ENCODE peak calls at places on chromosomes 7 and 10, in seven cellular contexts. Z is left ventricle myocardium inferior, U is mammary epithelial cell, G is heart right ventricle, N is breast epithelium, F is right atrium auricular region, H is ovary. B is an unnamed sample. For H3K9me3, the result is how much of the 10 kb centered on the place peaks cover.

GRCh38 chr7:142964502-142965246 is 2.5 kb upstream of the KEL start:
- DNase-seq in Z (no peak), U (no peak), G (no peak), N (no peak), F (no peak), H (no peak), B (no peak)

GRCh38 chr10:100747826-100748231 is 2.4 kb downstream of the PAX2 start:
- DNase-seq in Z (no peak), U (no peak), G (no peak), N (no peak), F (no peak), H (no peak), B (no peak)

GRCh38 chr10:62045765-62046521 is 144.4 kb downstream of the ARID5B start:
- DNase-seq in Z (no peak), U (no peak), G (peak), N (no peak), F (no peak), H (no peak), B (no peak)

GRCh38 chr10:119368991-119369869 is 161.9 kb downstream of the GRK5 start:
- DNase-seq in Z (no peak), U (no peak), G (no peak), N (no peak), F (no peak), H (no peak), B (no peak)

GRCh38 chr7:6614941-6615737 is at the start of gene ZNF853:
- DNase-seq in Z (no peak), U (no peak), G (no peak), N (no peak), F (no peak), H (peak), B (no peak)

GRCh38 chr10:123797813-123798212 is 93.8 kb downstream of the CPXM2 start:
- DNase-seq in Z (no peak), U (no peak), G (no peak), N (no peak), F (peak), H (no peak), B (no peak)

GRCh38 chr10:113958631-113959382 is 84.9 kb upstream of the ADRB1 start:
- DNase-seq in Z (no peak), U (peak), G (peak), N (peak), F (peak), H (no peak), B (no peak)

GRCh38 chr10:614772-615582 is 74.5 kb downstream of the DIP2C start:
- DNase-seq in Z (no peak), U (no peak), G (no peak), N (peak), F (no peak), H (no peak), B (no peak)

GRCh38 chr7:33410266-33410665 is 280.9 kb downstream of the BBS9 start:
- DNase-seq in Z (no peak), U (peak), G (no peak), N (no peak), F (no peak), H (no peak), B (no peak)

GRCh38 chr7:22885824-22886255 is 63.2 kb upstream of the TOMM7 start:
- DNase-seq in Z (no peak), U (no peak), G (no peak), N (no peak), F (no peak), H (no peak), B (no peak)

GRCh38 chr7:22008011-22008410 is 62.3 kb upstream of the CDCA7L start:
- DNase-seq in Z (no peak), U (no peak), G (no peak), N (no peak), F (no peak), H (no peak), B (no peak)

GRCh38 chr10:91034042-91034441 is 113.2 kb upstream of the ANKRD1 start:
- DNase-seq in Z (no peak), U (no peak), G (no peak), N (no peak), F (no peak), H (no peak), B (no peak)

GRCh38 chr10:91034494-91035157 is 113.7 kb upstream of the ANKRD1 start:
- DNase-seq in Z (peak), U (no peak), G (peak), N (peak), F (peak), H (peak), B (peak)

GRCh38 chr10:91033536-91033935 is 112.6 kb upstream of the ANKRD1 start:
- DNase-seq in Z (no peak), U (no peak), G (no peak), N (no peak), F (no peak), H (no peak), B (no peak)

GRCh38 chr10:91035650-91036292 is 114.9 kb upstream of the ANKRD1 start:
- DNase-seq in Z (no peak), U (no peak), G (no peak), N (no peak), F (no peak), H (no peak), B (no peak)

GRCh38 chr10:91032614-91033248 is 111.8 kb upstream of the ANKRD1 start:
- DNase-seq in Z (no peak), U (no peak), G (peak), N (no peak), F (peak), H (no peak), B (peak)
- H3K4me3 ChIP-seq in Z (no peak), U (no peak), G (no peak), N (no peak), F (no peak), H (no peak), B (no peak)

GRCh38 chr7:57415730-57416129 is 34.2 kb upstream of the ZNF716 start:
- DNase-seq in Z (no peak), U (no peak), G (no peak), N (no peak), F (no peak), H (no peak), B (no peak)
- H3K9me3 ChIP-seq in Z (under half), U (under half), G (under half), N (half or more), F (under half), H (under half), B (under half)

DNA sequence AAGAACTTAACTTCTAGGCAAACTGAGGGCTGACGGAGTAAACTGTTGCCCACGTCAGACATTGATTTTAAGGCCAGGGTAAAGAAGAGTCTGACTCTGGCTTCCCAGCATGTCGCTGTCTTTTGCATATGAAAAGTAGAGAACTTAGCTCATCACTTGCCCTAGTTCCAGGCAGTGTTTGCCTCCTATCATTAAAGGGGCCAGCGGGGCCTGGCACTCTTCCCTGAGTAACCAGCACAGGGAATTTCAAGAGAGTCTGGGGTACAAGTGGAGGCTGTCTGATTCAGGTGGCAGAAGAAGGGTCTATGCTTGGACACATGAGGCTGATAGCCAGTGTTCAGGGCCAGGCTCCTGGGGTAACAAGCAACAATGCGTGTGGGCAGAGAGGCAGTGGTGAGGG is 4.8 kb downstream of the DENND2A start:
- DNase-seq in Z (no peak), U (no peak), G (no peak), N (no peak), F (no peak), H (peak), B (no peak)
- H3K4me3 ChIP-seq in Z (peak), U (no peak), G (no peak), N (no peak), F (no peak), H (no peak), B (no peak)

DNA sequence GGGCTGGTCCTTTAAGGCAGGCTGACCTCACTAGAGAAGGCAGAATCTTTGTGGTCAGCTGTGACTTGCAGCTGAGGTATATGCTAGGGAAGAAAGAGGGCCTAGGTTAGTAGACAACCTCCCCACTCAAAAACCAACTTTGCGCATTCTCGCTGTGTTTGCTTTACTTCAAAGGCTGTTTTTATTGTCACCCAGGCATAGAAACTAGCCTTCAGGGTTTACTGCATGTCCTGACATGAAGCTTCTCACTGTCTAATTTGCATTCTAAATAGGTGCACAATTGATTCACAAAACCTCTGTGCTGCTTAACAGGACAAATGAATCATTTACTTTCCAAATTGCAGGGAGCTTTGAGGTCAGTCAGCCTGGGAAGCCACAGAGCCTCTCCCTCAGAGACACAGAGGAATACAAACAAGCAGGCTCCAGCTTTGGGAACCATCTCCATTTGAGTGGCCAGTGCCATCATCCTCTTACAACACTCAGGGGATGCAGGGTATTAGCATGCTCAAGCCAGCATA is 596.5 kb upstream of the GHITM start:
- DNase-seq in Z (no peak), U (peak), G (peak), N (no peak), F (no peak), H (no peak), B (no peak)
- H3K9me3 ChIP-seq in Z (under half), U (under half), G (under half), N (under half), F (under half), H (under half), B (under half)

GRCh38 chr10:92688573-92688926 is 1.2 kb upstream of the HHEX start:
- DNase-seq in Z (no peak), U (no peak), G (no peak), N (no peak), F (no peak), H (no peak), B (no peak)
- H3K4me3 ChIP-seq in Z (peak), U (no peak), G (peak), N (peak), F (peak), H (peak), B (peak)

GRCh38 chr7:122629412-122629953 is 69.4 kb downstream of the RNF133 start:
- DNase-seq in Z (no peak), U (no peak), G (no peak), N (no peak), F (no peak), H (no peak), B (no peak)
- H3K9me3 ChIP-seq in Z (under half), U (under half), G (under half), N (under half), F (under half), H (under half), B (under half)

GRCh38 chr7:29807179-29807841 is 1.0 kb downstream of the WIPF3 start:
- DNase-seq in Z (peak), U (no peak), G (peak), N (no peak), F (no peak), H (peak), B (no peak)
- H3K4me3 ChIP-seq in Z (peak), U (no peak), G (peak), N (peak), F (peak), H (peak), B (peak)